ENCODE peak calls at places on chromosomes 3 and 15, in five cellular contexts. One of them, this sample, is unnamed.
A peak's percentile ranks its signal among the peaks of the same experiment; 100 is the strongest.

GRCh38 chr3:51974963-51975856 is at the start of gene ABHD14A:
- DNase-seq in endodermal cell: peak; percentile 87
- DNase-seq in hepatocyte: peak; percentile 89
- DNase-seq in left ventricle myocardium inferior: peak; percentile 74
- DNase-seq in Caco-2: peak; percentile 83
- DNase-seq in this sample: peak; percentile 75

GRCh38 chr3:90092994-90093393 is 985.6 kb downstream of the EPHA3 start:
- DNase-seq in endodermal cell: no peak
- DNase-seq in hepatocyte: peak; percentile 13
- DNase-seq in left ventricle myocardium inferior: no peak
- DNase-seq in Caco-2: no peak
- DNase-seq in this sample: no peak

GRCh38 chr15:99580061-99580460 is 14.3 kb downstream of the MEF2A start:
- DNase-seq in endodermal cell: no peak
- DNase-seq in hepatocyte: no peak
- DNase-seq in left ventricle myocardium inferior: no peak
- DNase-seq in Caco-2: no peak
- DNase-seq in this sample: no peak

GRCh38 chr3:70855139-70855538 is 542.7 kb upstream of the MDFIC2 start:
- DNase-seq in endodermal cell: no peak
- DNase-seq in hepatocyte: no peak
- DNase-seq in left ventricle myocardium inferior: no peak
- DNase-seq in Caco-2: no peak
- DNase-seq in this sample: no peak

GRCh38 chr3:102530443-102531195 is 95.8 kb downstream of the ZPLD1 start:
- DNase-seq in endodermal cell: no peak
- DNase-seq in hepatocyte: peak; percentile 16
- DNase-seq in left ventricle myocardium inferior: no peak
- DNase-seq in Caco-2: no peak
- DNase-seq in this sample: no peak

GRCh38 chr3:127951276-127951675 is 36.2 kb downstream of the KBTBD12 start:
- DNase-seq in endodermal cell: no peak
- DNase-seq in hepatocyte: no peak
- DNase-seq in left ventricle myocardium inferior: no peak
- DNase-seq in Caco-2: no peak
- DNase-seq in this sample: no peak

GRCh38 chr3:52099006-52099405 is 42.6 kb upstream of the DUSP7 start:
- DNase-seq in endodermal cell: no peak
- DNase-seq in hepatocyte: peak; percentile 60
- DNase-seq in left ventricle myocardium inferior: no peak
- DNase-seq in Caco-2: peak; percentile 24
- DNase-seq in this sample: no peak

GRCh38 chr15:55770808-55771207 is 27.9 kb upstream of the PRTG start:
- DNase-seq in endodermal cell: no peak
- DNase-seq in hepatocyte: peak; percentile 23
- DNase-seq in left ventricle myocardium inferior: no peak
- DNase-seq in Caco-2: no peak
- DNase-seq in this sample: no peak

GRCh38 chr3:190073264-190073663 is 47.4 kb downstream of the P3H2 start:
- DNase-seq in endodermal cell: no peak
- DNase-seq in hepatocyte: peak; percentile 29
- DNase-seq in left ventricle myocardium inferior: no peak
- DNase-seq in Caco-2: no peak
- DNase-seq in this sample: no peak

GRCh38 chr3:132290833-132291232 is 26.4 kb upstream of the ACP3 start:
- DNase-seq in endodermal cell: no peak
- DNase-seq in hepatocyte: no peak
- DNase-seq in left ventricle myocardium inferior: no peak
- DNase-seq in Caco-2: no peak
- DNase-seq in this sample: no peak

GRCh38 chr15:70580958-70581357 is 182.4 kb downstream of the UACA start:
- DNase-seq in endodermal cell: peak; percentile 34
- DNase-seq in hepatocyte: no peak
- DNase-seq in left ventricle myocardium inferior: no peak
- DNase-seq in Caco-2: no peak
- DNase-seq in this sample: no peak

GRCh38 chr3:55910543-55910942 is 423.4 kb upstream of the WNT5A start:
- DNase-seq in endodermal cell: no peak
- DNase-seq in hepatocyte: no peak
- DNase-seq in left ventricle myocardium inferior: no peak
- DNase-seq in Caco-2: no peak
- DNase-seq in this sample: no peak

GRCh38 chr3:119582178-119582577 is 2.9 kb downstream of the ADPRH start:
- DNase-seq in endodermal cell: no peak
- DNase-seq in hepatocyte: no peak
- DNase-seq in left ventricle myocardium inferior: no peak
- DNase-seq in Caco-2: no peak
- DNase-seq in this sample: no peak

GRCh38 chr3:63067999-63068645 is 192.9 kb upstream of the CADPS start:
- DNase-seq in endodermal cell: peak; percentile 82
- DNase-seq in hepatocyte: peak; percentile 79
- DNase-seq in left ventricle myocardium inferior: no peak
- DNase-seq in Caco-2: peak; percentile 55
- DNase-seq in this sample: no peak

GRCh38 chr3:4421121-4421520 is 45.9 kb downstream of the SUMF1 start:
- DNase-seq in endodermal cell: no peak
- DNase-seq in hepatocyte: no peak
- DNase-seq in left ventricle myocardium inferior: no peak
- DNase-seq in Caco-2: no peak
- DNase-seq in this sample: no peak

GRCh38 chr3:17057316-17057715 is 172.6 kb downstream of the PLCL2 start:
- DNase-seq in endodermal cell: no peak
- DNase-seq in hepatocyte: no peak
- DNase-seq in left ventricle myocardium inferior: no peak
- DNase-seq in Caco-2: no peak
- DNase-seq in this sample: no peak

GRCh38 chr3:105676621-105677300 is 192.1 kb downstream of the CBLB start:
- DNase-seq in endodermal cell: no peak
- DNase-seq in hepatocyte: no peak
- DNase-seq in left ventricle myocardium inferior: no peak
- DNase-seq in Caco-2: no peak
- DNase-seq in this sample: no peak

GRCh38 chr15:89068325-89068784 is 19.9 kb upstream of the ABHD2 start:
- DNase-seq in endodermal cell: no peak
- DNase-seq in hepatocyte: no peak
- DNase-seq in left ventricle myocardium inferior: no peak
- DNase-seq in Caco-2: no peak
- DNase-seq in this sample: no peak

DNA sequence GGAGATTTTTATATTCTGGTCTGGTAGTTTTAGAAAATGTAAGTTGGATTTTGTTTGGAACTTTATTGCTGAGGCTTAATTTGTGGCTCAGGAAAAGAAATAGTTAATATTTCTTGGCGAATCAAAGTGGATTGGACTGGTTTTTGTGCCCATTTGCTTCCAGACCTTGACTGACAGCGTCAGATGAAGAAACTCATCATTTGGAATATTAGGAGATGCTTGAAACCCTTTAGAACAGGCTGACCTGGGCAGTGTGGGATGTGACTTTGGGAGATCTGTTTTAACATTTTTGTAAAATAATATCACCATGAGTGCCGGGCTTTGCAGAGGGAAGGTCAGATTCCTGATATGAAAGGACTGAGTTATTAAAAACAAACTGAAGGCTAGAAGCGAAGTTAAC is 83.0 kb downstream of the AAGAB start:
- DNase-seq in endodermal cell: no peak
- DNase-seq in hepatocyte: no peak
- DNase-seq in left ventricle myocardium inferior: no peak
- DNase-seq in Caco-2: no peak
- DNase-seq in this sample: no peak
- H3K36me3 ChIP-seq in endodermal cell: peaks cover 61% of the 10 kb centered on the region
- H3K36me3 ChIP-seq in hepatocyte: no peaks in the 10 kb centered on the region
- H3K36me3 ChIP-seq in left ventricle myocardium inferior: peaks cover 59% of the 10 kb centered on the region
- H3K36me3 ChIP-seq in Caco-2: no peaks in the 10 kb centered on the region
- H3K36me3 ChIP-seq in this sample: peaks cover 41% of the 10 kb centered on the region

DNA sequence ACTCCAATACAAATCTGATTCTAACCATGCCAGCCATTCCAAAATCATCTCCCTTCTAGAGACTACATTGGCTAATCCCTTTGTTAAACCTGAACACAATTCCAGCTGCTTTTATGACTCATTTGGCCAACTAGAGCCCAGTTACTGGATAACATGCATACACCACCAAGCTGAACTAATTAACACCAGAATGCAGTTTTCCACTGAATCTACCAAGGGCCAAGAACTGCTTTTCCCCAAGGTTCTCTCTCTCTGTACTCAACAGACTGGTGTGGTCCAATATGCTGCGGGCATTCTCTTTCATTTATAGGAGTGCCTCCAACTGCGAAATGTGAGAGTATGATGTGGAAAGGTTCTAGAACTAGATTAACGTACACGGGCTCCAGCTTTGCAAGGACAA is 1.5 kb downstream of the CHSY1 start:
- DNase-seq in endodermal cell: no peak
- DNase-seq in hepatocyte: no peak
- DNase-seq in left ventricle myocardium inferior: no peak
- DNase-seq in Caco-2: no peak
- DNase-seq in this sample: no peak
- H3K4me1 ChIP-seq in endodermal cell: no peaks in the 10 kb centered on the region
- H3K4me1 ChIP-seq in hepatocyte: peaks cover 24% of the 10 kb centered on the region
- H3K4me1 ChIP-seq in left ventricle myocardium inferior: peaks cover 73% of the 10 kb centered on the region
- H3K4me1 ChIP-seq in Caco-2: peaks cover 17% of the 10 kb centered on the region
- H3K4me1 ChIP-seq in this sample: no peaks in the 10 kb centered on the region

GRCh38 chr15:25437751-25438600 is 848 bp downstream of the UBE3A start:
- DNase-seq in endodermal cell: peak; percentile 85
- DNase-seq in hepatocyte: peak; percentile 88
- DNase-seq in left ventricle myocardium inferior: peak; percentile 57
- DNase-seq in Caco-2: peak; percentile 83
- DNase-seq in this sample: peak; percentile 58
- TF ChIP-seq CTCF in endodermal cell: peak; percentile 65
- TF ChIP-seq CTCF in hepatocyte: peak; percentile 37
- TF ChIP-seq CTCF in left ventricle myocardium inferior: peak; percentile 61
- TF ChIP-seq CTCF in Caco-2: peak; percentile 34
- TF ChIP-seq CTCF in this sample: peak; percentile 37

GRCh38 chr3:183734750-183735284 is 37.2 kb downstream of the YEATS2 start:
- DNase-seq in endodermal cell: no peak
- DNase-seq in hepatocyte: no peak
- DNase-seq in left ventricle myocardium inferior: no peak
- DNase-seq in Caco-2: no peak
- DNase-seq in this sample: no peak

GRCh38 chr3:183731611-183732010 is 34.0 kb downstream of the YEATS2 start:
- DNase-seq in endodermal cell: no peak
- DNase-seq in hepatocyte: peak; percentile 35
- DNase-seq in left ventricle myocardium inferior: no peak
- DNase-seq in Caco-2: no peak
- DNase-seq in this sample: no peak

GRCh38 chr3:183728204-183728603 is 30.6 kb downstream of the YEATS2 start:
- DNase-seq in endodermal cell: no peak
- DNase-seq in hepatocyte: no peak
- DNase-seq in left ventricle myocardium inferior: no peak
- DNase-seq in Caco-2: no peak
- DNase-seq in this sample: no peak

GRCh38 chr3:183730361-183730760 is 32.8 kb downstream of the YEATS2 start:
- DNase-seq in endodermal cell: no peak
- DNase-seq in hepatocyte: no peak
- DNase-seq in left ventricle myocardium inferior: no peak
- DNase-seq in Caco-2: no peak
- DNase-seq in this sample: no peak

DNA sequence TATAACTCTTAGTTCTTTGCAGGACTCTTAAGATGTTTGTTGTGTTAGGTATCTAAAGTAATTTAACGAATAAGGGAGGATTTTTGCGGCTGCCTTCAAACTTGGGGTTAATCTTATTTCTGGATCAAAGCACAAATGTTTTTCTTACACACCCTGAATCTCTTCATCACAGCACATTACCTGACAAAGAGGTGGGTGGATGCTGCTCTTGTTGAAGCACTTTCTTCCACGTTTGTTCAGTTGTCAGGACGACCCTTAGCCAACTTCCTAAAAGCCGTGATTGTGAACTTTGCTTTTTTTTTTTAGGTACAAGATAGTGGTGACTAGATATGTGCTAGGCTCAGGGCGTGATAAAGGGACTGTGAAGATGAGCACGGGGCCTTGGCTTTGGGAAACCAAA is 36.0 kb downstream of the YEATS2 start:
- DNase-seq in endodermal cell: no peak
- DNase-seq in hepatocyte: no peak
- DNase-seq in left ventricle myocardium inferior: no peak
- DNase-seq in Caco-2: no peak
- DNase-seq in this sample: no peak
- H3K36me3 ChIP-seq in endodermal cell: peaks cover 89% of the 10 kb centered on the region
- H3K36me3 ChIP-seq in hepatocyte: no peaks in the 10 kb centered on the region
- H3K36me3 ChIP-seq in left ventricle myocardium inferior: peaks cover 63% of the 10 kb centered on the region
- H3K36me3 ChIP-seq in Caco-2: peaks cover 3% of the 10 kb centered on the region
- H3K36me3 ChIP-seq in this sample: peaks cover 42% of the 10 kb centered on the region

DNA sequence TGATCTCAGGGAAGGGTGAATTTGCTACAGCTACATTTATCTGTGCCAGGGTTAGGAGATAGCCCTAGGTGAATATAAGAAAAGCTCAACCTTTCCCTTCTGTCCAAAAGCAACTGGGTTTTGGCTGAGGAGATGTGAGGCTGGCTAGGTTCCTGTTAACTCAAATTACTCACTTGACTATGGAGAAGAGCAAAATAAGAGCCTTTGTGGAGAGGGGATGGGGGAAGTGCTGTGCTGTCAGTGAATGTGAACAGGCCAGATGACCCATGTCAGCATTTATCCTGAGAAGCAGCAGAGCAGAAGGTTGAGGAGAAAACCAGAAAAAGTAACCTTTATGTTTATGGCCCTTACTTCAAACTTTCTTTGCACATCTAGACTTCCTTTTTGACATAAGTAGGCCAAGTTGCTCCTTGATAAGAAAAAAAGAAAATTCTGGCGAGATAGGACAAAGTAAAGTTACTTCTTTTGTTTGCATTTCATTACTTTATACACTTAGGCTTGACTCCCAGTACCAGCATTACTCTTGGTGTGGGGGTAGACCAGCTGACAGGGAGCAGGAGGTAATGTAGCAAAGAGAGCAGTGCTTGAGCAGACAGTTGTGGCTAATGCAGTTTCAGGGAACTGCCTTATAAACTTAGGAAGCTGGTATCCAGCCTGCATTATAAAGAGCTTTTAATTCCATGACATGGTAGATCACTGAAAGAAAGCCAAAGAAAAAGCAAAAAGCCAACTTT is 21.3 kb downstream of the MAPK6 start:
- DNase-seq in endodermal cell: no peak
- DNase-seq in hepatocyte: peak; percentile 21
- DNase-seq in left ventricle myocardium inferior: no peak
- DNase-seq in Caco-2: no peak
- DNase-seq in this sample: no peak
- H3K4me1 ChIP-seq in endodermal cell: peaks cover 15% of the 10 kb centered on the region
- H3K4me1 ChIP-seq in hepatocyte: peaks cover 27% of the 10 kb centered on the region
- H3K4me1 ChIP-seq in left ventricle myocardium inferior: peaks cover 85% of the 10 kb centered on the region
- H3K4me1 ChIP-seq in Caco-2: peaks cover 21% of the 10 kb centered on the region
- H3K4me1 ChIP-seq in this sample: no peaks in the 10 kb centered on the region

DNA sequence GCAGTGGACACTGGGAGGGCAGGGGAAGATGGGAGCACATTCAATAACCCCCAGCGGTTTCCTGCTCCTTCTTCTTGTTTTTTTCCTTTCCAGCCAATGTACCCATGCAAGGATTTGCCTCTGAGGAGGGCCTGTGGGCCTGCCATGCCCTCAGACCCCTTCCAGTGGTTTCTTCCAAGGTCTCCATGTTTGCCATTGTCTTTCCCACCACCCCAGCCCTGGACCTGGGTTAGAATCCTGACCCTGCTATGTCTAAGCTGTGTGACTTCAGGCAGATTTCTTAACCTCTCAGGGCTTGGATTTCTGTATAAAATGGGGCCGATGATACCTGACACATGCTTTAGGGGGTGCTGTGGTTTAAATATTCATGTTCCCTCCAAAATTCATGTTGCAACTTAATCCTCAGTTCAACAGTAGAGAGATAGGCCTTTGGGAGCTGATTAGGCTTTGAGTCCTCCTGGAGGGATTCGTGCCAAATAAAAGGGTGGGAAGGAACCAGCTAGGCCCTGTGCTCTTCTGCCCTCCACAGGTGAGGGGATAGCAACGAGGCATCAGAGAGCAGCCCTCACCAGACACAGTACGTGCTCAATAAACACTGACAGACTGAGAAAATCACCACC is 46.3 kb upstream of the FLNB start:
- DNase-seq in endodermal cell: peak; percentile 69
- DNase-seq in hepatocyte: no peak
- DNase-seq in left ventricle myocardium inferior: no peak
- DNase-seq in Caco-2: peak; percentile 60
- DNase-seq in this sample: no peak
- TF ChIP-seq CTCF in endodermal cell: peak; percentile 60
- TF ChIP-seq CTCF in hepatocyte: peak; percentile 28
- TF ChIP-seq CTCF in left ventricle myocardium inferior: no peak
- TF ChIP-seq CTCF in Caco-2: peak; percentile 47
- TF ChIP-seq CTCF in this sample: no peak